ENCODE peak calls at places on chromosomes 11 and 22, in eight cellular contexts. G, H, B, L, C, A, D and R are unnamed samples. For H3K4me1, the result is how much of the 10 kb centered on the place peaks cover.

GRCh38 chr22:23763579-23764331 is 965 bp downstream of the C22orf15 start:
- DNase-seq in G (no peak), H (no peak), B (peak), L (no peak), C (no peak), A (no peak), D (no peak), R (peak)

GRCh38 chr22:45882881-45883810 is 93.8 kb downstream of the WNT7B start:
- DNase-seq in G (peak), H (no peak), B (no peak), L (peak), C (no peak), A (no peak), D (no peak), R (no peak)

GRCh38 chr11:22337571-22338464 is at the start of gene SLC17A6:
- DNase-seq in G (no peak), H (no peak), B (peak), L (no peak), C (no peak), A (peak), D (peak), R (no peak)

GRCh38 chr11:2709429-2709828 is 9.6 kb upstream of the KCNQ1OT1 start:
- DNase-seq in G (no peak), H (no peak), B (no peak), L (peak), C (peak), A (no peak), D (no peak), R (no peak)

GRCh38 chr11:69384548-69385465 is 90.9 kb downstream of the MYEOV start:
- DNase-seq in G (no peak), H (no peak), B (no peak), L (no peak), C (no peak), A (no peak), D (no peak), R (no peak)

GRCh38 chr22:36768616-36769015 is 7.3 kb downstream of the IFT27 start:
- DNase-seq in G (no peak), H (no peak), B (no peak), L (no peak), C (no peak), A (no peak), D (no peak), R (no peak)

GRCh38 chr22:50236731-50237409 is 8.0 kb downstream of the TUBGCP6 start:
- DNase-seq in G (peak), H (no peak), B (no peak), L (no peak), C (no peak), A (no peak), D (peak), R (no peak)

GRCh38 chr22:36326178-36327161 is 61.3 kb downstream of the MYH9 start:
- DNase-seq in G (no peak), H (no peak), B (no peak), L (no peak), C (no peak), A (no peak), D (no peak), R (no peak)

GRCh38 chr11:62064221-62064620 is 59.6 kb upstream of the INCENP start:
- DNase-seq in G (no peak), H (no peak), B (no peak), L (no peak), C (no peak), A (no peak), D (no peak), R (no peak)

GRCh38 chr11:117483372-117483771 is 155.7 kb downstream of the CEP164 start:
- DNase-seq in G (no peak), H (no peak), B (no peak), L (no peak), C (no peak), A (no peak), D (no peak), R (no peak)

GRCh38 chr11:48141475-48142100 is 75.0 kb upstream of the OR4B1 start:
- DNase-seq in G (no peak), H (no peak), B (no peak), L (no peak), C (no peak), A (no peak), D (no peak), R (no peak)

GRCh38 chr11:61756452-61757212 is 4.2 kb downstream of the MYRF start:
- DNase-seq in G (peak), H (peak), B (no peak), L (no peak), C (no peak), A (no peak), D (no peak), R (no peak)

GRCh38 chr11:86397351-86397750 is 22.7 kb downstream of the CCDC81 start:
- DNase-seq in G (no peak), H (no peak), B (no peak), L (no peak), C (no peak), A (no peak), D (no peak), R (no peak)

GRCh38 chr11:2718817-2719438 is 19.1 kb upstream of the KCNQ1OT1 start:
- DNase-seq in G (no peak), H (no peak), B (no peak), L (no peak), C (no peak), A (no peak), D (no peak), R (no peak)

GRCh38 chr11:126331286-126331685 is 24.2 kb upstream of the ST3GAL4 start:
- DNase-seq in G (no peak), H (no peak), B (no peak), L (no peak), C (no peak), A (no peak), D (no peak), R (no peak)

GRCh38 chr11:6812391-6813005 is 13.0 kb upstream of the OR6A2 start:
- DNase-seq in G (no peak), H (peak), B (peak), L (no peak), C (no peak), A (no peak), D (peak), R (peak)

GRCh38 chr11:93895106-93895862 is 44.9 kb upstream of the VSTM5 start:
- DNase-seq in G (no peak), H (peak), B (peak), L (peak), C (no peak), A (peak), D (peak), R (no peak)

GRCh38 chr11:68053117-68053516 is 14.3 kb downstream of the TCIRG1 start:
- DNase-seq in G (peak), H (no peak), B (no peak), L (no peak), C (no peak), A (no peak), D (no peak), R (no peak)

GRCh38 chr11:1829039-1829820 is 5.6 kb upstream of the SYT8 start:
- DNase-seq in G (peak), H (no peak), B (no peak), L (no peak), C (no peak), A (peak), D (no peak), R (no peak)

GRCh38 chr11:93611836-93612677 is 49.4 kb upstream of the CEP295 start:
- DNase-seq in G (no peak), H (no peak), B (no peak), L (no peak), C (no peak), A (no peak), D (no peak), R (no peak)

GRCh38 chr22:20174785-20175596 is 24.1 kb upstream of the CCDC188 start:
- DNase-seq in G (no peak), H (no peak), B (no peak), L (no peak), C (no peak), A (no peak), D (no peak), R (no peak)

GRCh38 chr22:38868286-38868721 is 3.7 kb downstream of the CBX6 start:
- DNase-seq in G (no peak), H (no peak), B (no peak), L (peak), C (no peak), A (no peak), D (no peak), R (no peak)

GRCh38 chr11:27213232-27213660 is 149.8 kb downstream of the CCDC34 start:
- DNase-seq in G (no peak), H (no peak), B (no peak), L (no peak), C (no peak), A (peak), D (no peak), R (no peak)

GRCh38 chr11:95567685-95568084 is 221.9 kb downstream of the FAM76B start:
- DNase-seq in G (no peak), H (no peak), B (no peak), L (no peak), C (no peak), A (no peak), D (no peak), R (no peak)

GRCh38 chr11:119791047-119791446 is 62.0 kb upstream of the NECTIN1 start:
- DNase-seq in G (no peak), H (no peak), B (no peak), L (no peak), C (no peak), A (no peak), D (no peak), R (no peak)

GRCh38 chr22:42340695-42341383 is 70.4 kb upstream of the TCF20 start:
- DNase-seq in G (no peak), H (no peak), B (no peak), L (no peak), C (peak), A (no peak), D (no peak), R (no peak)

GRCh38 chr11:85835729-85836128 is 19.5 kb upstream of the CCDC83 start:
- DNase-seq in G (no peak), H (no peak), B (no peak), L (no peak), C (no peak), A (no peak), D (no peak), R (no peak)

GRCh38 chr11:2899080-2899783 is 13.7 kb upstream of the CDKN1C start:
- DNase-seq in G (no peak), H (no peak), B (no peak), L (no peak), C (no peak), A (no peak), D (no peak), R (no peak)

GRCh38 chr11:112248216-112248615 is 12.4 kb downstream of the PLET1 start:
- DNase-seq in G (no peak), H (no peak), B (no peak), L (no peak), C (no peak), A (no peak), D (no peak), R (no peak)

GRCh38 chr22:42399315-42400271 is 32.6 kb downstream of the NFAM1 start:
- DNase-seq in G (no peak), H (no peak), B (no peak), L (peak), C (no peak), A (peak), D (peak), R (no peak)

GRCh38 chr11:72239849-72240460 is 4.0 kb downstream of the PHOX2A start:
- DNase-seq in G (no peak), H (no peak), B (no peak), L (no peak), C (no peak), A (peak), D (no peak), R (no peak)

GRCh38 chr11:69939551-69940245 is 120.5 kb upstream of the FGF3 start:
- DNase-seq in G (no peak), H (no peak), B (no peak), L (peak), C (peak), A (peak), D (no peak), R (no peak)

GRCh38 chr11:78470861-78471442 is 53.3 kb upstream of the GAB2 start:
- DNase-seq in G (no peak), H (no peak), B (no peak), L (no peak), C (no peak), A (no peak), D (no peak), R (no peak)

GRCh38 chr11:96964661-96965060 is 574.8 kb downstream of the JRKL start:
- DNase-seq in G (no peak), H (no peak), B (no peak), L (no peak), C (no peak), A (no peak), D (no peak), R (no peak)

GRCh38 chr11:69277074-69277809 is 16.7 kb upstream of the MYEOV start:
- DNase-seq in G (peak), H (no peak), B (no peak), L (no peak), C (no peak), A (no peak), D (peak), R (no peak)

GRCh38 chr11:109853156-109853776 is 239.9 kb upstream of the ZC3H12C start:
- DNase-seq in G (no peak), H (peak), B (no peak), L (no peak), C (no peak), A (no peak), D (peak), R (no peak)

GRCh38 chr22:31269892-31270574 is 22.3 kb downstream of the PIK3IP1 start:
- DNase-seq in G (no peak), H (no peak), B (no peak), L (no peak), C (no peak), A (no peak), D (no peak), R (no peak)

GRCh38 chr22:50035131-50035881 is 22.7 kb upstream of the IL17REL start:
- DNase-seq in G (no peak), H (no peak), B (no peak), L (no peak), C (no peak), A (no peak), D (no peak), R (no peak)

GRCh38 chr22:47376901-47377520 is 614.6 kb downstream of the TBC1D22A start:
- DNase-seq in G (no peak), H (no peak), B (no peak), L (no peak), C (no peak), A (no peak), D (no peak), R (no peak)

GRCh38 chr11:119318240-119319135 is 1.6 kb upstream of the MCAM start:
- DNase-seq in G (no peak), H (no peak), B (no peak), L (no peak), C (peak), A (peak), D (no peak), R (peak)

DNA sequence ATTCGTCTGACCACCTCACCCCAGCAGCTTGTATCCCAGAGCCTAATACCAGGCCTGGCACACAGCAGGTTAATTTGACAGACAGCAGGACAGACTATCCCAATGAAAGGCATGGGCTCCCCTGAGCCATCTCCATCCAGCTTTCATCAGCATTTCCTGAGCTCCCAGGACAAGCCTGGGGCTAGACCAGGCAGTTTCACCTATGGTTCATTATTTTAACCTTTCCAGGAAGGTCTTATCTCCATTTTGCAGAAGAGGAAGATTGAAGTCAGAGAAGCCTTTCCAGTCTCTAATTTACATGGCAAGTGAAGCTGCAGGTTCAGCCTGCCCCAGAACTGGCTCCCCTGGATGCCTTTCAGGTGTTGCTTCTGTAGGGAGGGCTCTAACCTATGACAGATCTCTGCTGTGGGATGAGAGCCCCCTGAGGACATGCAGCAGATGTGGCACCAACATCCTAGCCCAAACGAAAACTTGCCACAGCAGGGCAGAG is 17.0 kb downstream of the ARRB1 start:
- DNase-seq in G (no peak), H (no peak), B (no peak), L (no peak), C (no peak), A (no peak), D (no peak), R (no peak)
- H3K4me1 ChIP-seq in G (under half), H (under half), B (under half), L (under half), C (under half), A (under half), D (under half), R (under half)

GRCh38 chr22:26054846-26055245 is 114.4 kb upstream of the SEZ6L start:
- DNase-seq in G (no peak), H (no peak), B (no peak), L (no peak), C (no peak), A (no peak), D (no peak), R (no peak)
- H3K4me1 ChIP-seq in G (under half), H (under half), B (under half), L (under half), C (under half), A (under half), D (under half), R (under half)

GRCh38 chr11:57424802-57425564 is 1.9 kb downstream of the SLC43A3 start:
- DNase-seq in G (no peak), H (no peak), B (peak), L (peak), C (peak), A (peak), D (peak), R (peak)
- H3K4me1 ChIP-seq in G (under half), H (under half), B (under half), L (under half), C (under half), A (under half), D (under half), R (under half)

DNA sequence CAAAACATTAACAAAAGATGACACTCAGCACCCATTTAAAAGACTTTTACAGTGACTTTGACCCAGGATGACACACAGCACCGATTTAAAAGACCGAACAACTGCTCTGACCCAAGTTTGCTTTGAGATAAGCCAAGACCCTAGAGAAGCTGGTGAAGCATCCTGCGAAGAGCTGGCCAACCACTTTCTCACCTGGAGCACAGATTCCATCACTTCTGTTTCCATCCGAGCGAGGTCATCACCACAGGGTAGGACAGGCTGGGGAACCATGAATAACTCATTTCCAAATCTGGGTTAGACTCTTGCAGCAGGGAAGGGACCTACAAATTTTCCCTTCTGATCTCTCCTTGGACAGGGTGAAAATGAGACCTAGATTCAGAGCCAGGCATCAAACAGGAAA is 12.9 kb downstream of the CLMP start:
- DNase-seq in G (no peak), H (no peak), B (no peak), L (no peak), C (no peak), A (no peak), D (no peak), R (no peak)
- H3K4me1 ChIP-seq in G (under half), H (under half), B (under half), L (under half), C (under half), A (under half), D (under half), R (under half)